ENCODE peak calls at places on chromosomes 2 and 18, in seven cellular contexts. D is breast epithelium; S is GM12864; J is activated CD8-positive, alpha-beta T cell treated with anti-CD3 and anti-CD28 coated beads for 36 hours; C is upper lobe of left lung; T is esophagus squamous epithelium; I is pancreas. M is an unnamed sample.

GRCh38 chr2:232512557-232512956 is 7.6 kb upstream of the PRSS56 start:
- DNase-seq in D (no peak), S (no peak), J (no peak), C (no peak), T (no peak), I (no peak), M (no peak)

GRCh38 chr18:37489998-37490397 is 75.6 kb downstream of the CELF4 start:
- DNase-seq in D (no peak), S (no peak), J (no peak), C (no peak), T (no peak), I (no peak), M (no peak)

GRCh38 chr2:110143982-110144381 is 28.4 kb upstream of the MALL start:
- DNase-seq in D (no peak), S (no peak), J (no peak), C (no peak), T (no peak), I (no peak), M (no peak)

GRCh38 chr2:29687121-29687520 is 234.3 kb downstream of the ALK start:
- DNase-seq in D (no peak), S (no peak), J (no peak), C (no peak), T (no peak), I (no peak), M (no peak)

GRCh38 chr2:180202591-180202990 is 195.5 kb upstream of the CWC22 start:
- DNase-seq in D (no peak), S (no peak), J (no peak), C (no peak), T (no peak), I (no peak), M (no peak)

GRCh38 chr18:73812423-73812822 is 335.2 kb downstream of the FBXO15 start:
- DNase-seq in D (no peak), S (no peak), J (no peak), C (no peak), T (no peak), I (no peak), M (no peak)

GRCh38 chr2:161165266-161165665 is 5.0 kb downstream of the TANK start:
- DNase-seq in D (no peak), S (no peak), J (no peak), C (no peak), T (no peak), I (no peak), M (no peak)

GRCh38 chr2:210626849-210627248 is 70.5 kb downstream of the CPS1 start:
- DNase-seq in D (no peak), S (no peak), J (no peak), C (no peak), T (no peak), I (no peak), M (no peak)

GRCh38 chr2:229752970-229753729 is 38.8 kb upstream of the DNER start:
- DNase-seq in D (no peak), S (no peak), J (no peak), C (no peak), T (no peak), I (no peak), M (no peak)

GRCh38 chr2:9709539-9710285 is 78.9 kb upstream of the YWHAQ start:
- DNase-seq in D (no peak), S (no peak), J (no peak), C (no peak), T (no peak), I (no peak), M (no peak)

GRCh38 chr18:39780774-39781173 is 2174.3 kb upstream of the PIK3C3 start:
- DNase-seq in D (no peak), S (no peak), J (no peak), C (no peak), T (no peak), I (no peak), M (no peak)

GRCh38 chr18:1050012-1050657 is 145.5 kb downstream of the ADCYAP1 start:
- DNase-seq in D (no peak), S (no peak), J (no peak), C (no peak), T (no peak), I (no peak), M (no peak)

GRCh38 chr2:196607073-196607472 is 32.4 kb upstream of the CCDC150 start:
- DNase-seq in D (no peak), S (no peak), J (no peak), C (no peak), T (no peak), I (no peak), M (no peak)

GRCh38 chr2:59926706-59927105 is 626.7 kb downstream of the BCL11A start:
- DNase-seq in D (no peak), S (no peak), J (no peak), C (peak), T (no peak), I (no peak), M (no peak)

GRCh38 chr18:22063672-22064071 is 105.7 kb upstream of the GATA6 start:
- DNase-seq in D (no peak), S (no peak), J (no peak), C (no peak), T (no peak), I (no peak), M (no peak)

GRCh38 chr2:222255090-222255489 is 43.7 kb downstream of the PAX3 start:
- DNase-seq in D (no peak), S (no peak), J (no peak), C (no peak), T (no peak), I (no peak), M (no peak)

GRCh38 chr2:197109326-197109725 is 182.8 kb upstream of the PGAP1 start:
- DNase-seq in D (no peak), S (no peak), J (no peak), C (no peak), T (no peak), I (no peak), M (no peak)

GRCh38 chr2:2848621-2849443 is 517.8 kb upstream of the MYT1L start:
- DNase-seq in D (no peak), S (no peak), J (no peak), C (no peak), T (no peak), I (peak), M (no peak)

GRCh38 chr2:230413465-230413864 is 2.5 kb upstream of the SP100 start:
- DNase-seq in D (no peak), S (no peak), J (no peak), C (no peak), T (no peak), I (no peak), M (no peak)

GRCh38 chr2:20654414-20654813 is 3.5 kb upstream of the HS1BP3 start:
- DNase-seq in D (no peak), S (no peak), J (no peak), C (no peak), T (no peak), I (no peak), M (no peak)

GRCh38 chr18:9466911-9467310 is 8.4 kb upstream of the RALBP1 start:
- DNase-seq in D (no peak), S (no peak), J (no peak), C (no peak), T (no peak), I (no peak), M (no peak)

GRCh38 chr2:209425082-209426071 is 1.5 kb downstream of the MAP2 start:
- DNase-seq in D (no peak), S (no peak), J (peak), C (no peak), T (no peak), I (peak), M (no peak)

GRCh38 chr2:239625913-239626734 is 225.3 kb upstream of the HDAC4 start:
- DNase-seq in D (no peak), S (no peak), J (no peak), C (peak), T (no peak), I (no peak), M (no peak)

GRCh38 chr18:22504665-22505064 is 87.0 kb upstream of the CTAGE1 start:
- DNase-seq in D (no peak), S (no peak), J (no peak), C (no peak), T (no peak), I (no peak), M (no peak)

GRCh38 chr2:150716186-150716585 is 228.7 kb upstream of the RND3 start:
- DNase-seq in D (no peak), S (no peak), J (no peak), C (no peak), T (no peak), I (no peak), M (no peak)

GRCh38 chr2:239312081-239312501 is 88.7 kb downstream of the HDAC4 start:
- DNase-seq in D (no peak), S (no peak), J (no peak), C (peak), T (no peak), I (peak), M (no peak)

GRCh38 chr2:160427629-160428424 is 65.8 kb downstream of the RBMS1 start:
- DNase-seq in D (no peak), S (no peak), J (peak), C (no peak), T (no peak), I (no peak), M (no peak)

GRCh38 chr2:16482485-16482884 is 183.1 kb downstream of the CYRIA start:
- DNase-seq in D (no peak), S (no peak), J (no peak), C (no peak), T (no peak), I (no peak), M (no peak)

GRCh38 chr2:118307864-118308263 is 219.6 kb downstream of the INSIG2 start:
- DNase-seq in D (no peak), S (no peak), J (no peak), C (no peak), T (no peak), I (no peak), M (no peak)

GRCh38 chr2:108833219-108833618 is 46.6 kb downstream of the CCDC138 start:
- DNase-seq in D (no peak), S (no peak), J (no peak), C (no peak), T (no peak), I (no peak), M (no peak)

GRCh38 chr2:128468186-128468585 is 149.5 kb upstream of the HS6ST1 start:
- DNase-seq in D (no peak), S (no peak), J (no peak), C (no peak), T (no peak), I (no peak), M (no peak)

GRCh38 chr2:232418056-232418455 is 11.4 kb downstream of the ALPG start:
- DNase-seq in D (peak), S (no peak), J (no peak), C (no peak), T (no peak), I (peak), M (no peak)

GRCh38 chr2:152525277-152525838 is 190.4 kb downstream of the FMNL2 start:
- DNase-seq in D (no peak), S (no peak), J (no peak), C (no peak), T (no peak), I (peak), M (no peak)

GRCh38 chr2:208135794-208136369 is 6.3 kb upstream of the CRYGC start:
- DNase-seq in D (no peak), S (no peak), J (no peak), C (no peak), T (no peak), I (no peak), M (no peak)

GRCh38 chr2:158735822-158736580 is 59.1 kb upstream of the DAPL1 start:
- DNase-seq in D (no peak), S (no peak), J (no peak), C (no peak), T (no peak), I (no peak), M (no peak)

GRCh38 chr2:204122425-204122824 is 185.9 kb downstream of the ICOS start:
- DNase-seq in D (no peak), S (no peak), J (no peak), C (peak), T (no peak), I (no peak), M (no peak)

GRCh38 chr2:168587302-168587701 is 131.2 kb downstream of the CERS6 start:
- DNase-seq in D (no peak), S (no peak), J (no peak), C (no peak), T (no peak), I (no peak), M (no peak)

GRCh38 chr2:170291474-170291873 is 113.5 kb downstream of the MYO3B start:
- DNase-seq in D (no peak), S (no peak), J (no peak), C (no peak), T (no peak), I (no peak), M (no peak)
- TF ChIP-seq CTCF in D (no peak), S (no peak), J (no peak), C (no peak), T (no peak), I (no peak), M (no peak)

GRCh38 chr2:170772295-170772694 is 2.1 kb downstream of the ERICH2 start:
- DNase-seq in D (no peak), S (no peak), J (no peak), C (no peak), T (no peak), I (no peak), M (no peak)

GRCh38 chr2:170770008-170770303 is 222 bp upstream of the ERICH2 start:
- DNase-seq in D (no peak), S (no peak), J (no peak), C (no peak), T (no peak), I (no peak), M (no peak)

GRCh38 chr2:170770304-170771048 is at the start of gene ERICH2:
- DNase-seq in D (peak), S (no peak), J (peak), C (peak), T (no peak), I (peak), M (peak)

GRCh38 chr2:170774074-170774473 is 3.9 kb downstream of the ERICH2 start:
- DNase-seq in D (no peak), S (no peak), J (no peak), C (no peak), T (no peak), I (no peak), M (no peak)

DNA sequence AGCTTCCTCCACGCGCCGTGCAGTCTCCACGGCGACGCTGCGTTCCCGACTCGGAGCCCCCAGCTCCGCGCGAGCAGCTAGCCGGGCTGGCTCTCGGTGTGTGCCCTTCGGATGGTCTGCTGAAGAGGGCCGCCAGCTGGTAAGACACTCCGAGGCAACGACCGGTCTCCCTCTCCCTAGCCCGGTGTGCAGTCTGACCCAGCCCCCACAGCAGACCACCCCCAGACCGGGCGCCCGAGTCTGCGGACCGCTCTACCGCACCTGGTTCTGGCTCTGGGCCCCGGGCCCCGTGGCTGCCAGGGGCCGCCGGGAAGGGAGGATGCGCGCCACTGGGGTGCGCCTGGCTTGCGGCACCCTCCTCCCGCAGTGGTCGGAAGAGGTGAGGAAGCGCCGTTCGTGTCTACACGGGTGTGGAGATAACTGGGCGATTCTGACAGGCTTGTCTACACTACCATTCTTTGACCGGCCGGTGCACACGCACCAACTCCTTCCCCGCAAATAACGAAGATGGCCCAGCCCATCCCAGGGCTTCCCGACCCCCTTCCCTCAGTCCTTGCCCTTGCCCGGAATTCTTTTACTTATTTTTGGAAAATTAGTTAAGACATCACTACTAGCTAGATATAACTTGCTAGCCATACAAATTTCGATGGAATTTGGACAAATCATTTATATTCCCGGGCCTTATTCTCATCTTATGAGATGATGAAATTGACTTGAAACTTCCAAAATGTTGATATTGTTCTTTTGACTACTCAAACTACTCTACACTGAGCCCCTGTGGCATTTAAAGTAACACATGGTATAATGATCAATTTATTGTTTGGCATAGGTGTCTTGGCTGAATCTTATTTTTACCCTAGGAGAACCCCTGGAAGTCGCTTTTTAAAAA is 1.1 kb downstream of the ERICH2 start:
- DNase-seq in D (no peak), S (no peak), J (peak), C (peak), T (no peak), I (no peak), M (no peak)
- TF ChIP-seq CTCF in D (no peak), S (no peak), J (no peak), C (no peak), T (no peak), I (no peak), M (no peak)

GRCh38 chr2:68589963-68590362 is 53.4 kb upstream of the PROKR1 start:
- DNase-seq in D (no peak), S (no peak), J (no peak), C (no peak), T (no peak), I (no peak), M (no peak)

GRCh38 chr2:68594041-68594440 is 49.3 kb upstream of the PROKR1 start:
- DNase-seq in D (no peak), S (no peak), J (no peak), C (no peak), T (no peak), I (no peak), M (no peak)

GRCh38 chr2:68590702-68591101 is 52.7 kb upstream of the PROKR1 start:
- DNase-seq in D (no peak), S (no peak), J (no peak), C (no peak), T (no peak), I (no peak), M (no peak)

GRCh38 chr2:68591225-68591624 is 52.2 kb upstream of the PROKR1 start:
- DNase-seq in D (no peak), S (no peak), J (no peak), C (no peak), T (no peak), I (no peak), M (no peak)

GRCh38 chr2:68594674-68595492 is 48.5 kb upstream of the PROKR1 start:
- DNase-seq in D (no peak), S (peak), J (peak), C (no peak), T (no peak), I (peak), M (peak)
- TF ChIP-seq CTCF in D (no peak), S (peak), J (peak), C (peak), T (peak), I (peak), M (peak)

DNA sequence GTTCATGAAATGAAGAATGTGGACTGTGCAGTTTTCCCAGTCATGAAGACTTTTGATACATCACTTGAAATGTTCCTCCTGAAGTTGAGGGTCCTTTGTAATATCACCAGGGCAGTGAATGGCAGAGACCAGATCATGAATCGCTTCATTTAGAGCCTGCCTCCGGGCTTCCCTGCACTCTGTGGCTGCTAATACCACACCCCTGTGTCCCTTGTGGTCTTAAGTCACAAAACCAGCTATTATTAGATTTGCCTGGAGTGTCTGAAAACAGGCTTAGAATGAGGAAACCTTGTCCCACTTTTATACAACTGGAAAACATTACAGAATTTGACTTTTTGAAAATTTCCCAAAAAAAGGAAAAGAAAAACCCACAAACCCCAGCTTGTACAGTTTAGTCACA is 147.9 kb downstream of the MGAT5 start:
- DNase-seq in D (no peak), S (no peak), J (no peak), C (no peak), T (no peak), I (no peak), M (no peak)
- TF ChIP-seq CTCF in D (no peak), S (no peak), J (no peak), C (no peak), T (no peak), I (no peak), M (no peak)

GRCh38 chr2:85242321-85242720 is 85.5 kb downstream of the TGOLN2 start:
- DNase-seq in D (no peak), S (no peak), J (no peak), C (no peak), T (no peak), I (no peak), M (no peak)

GRCh38 chr2:85245891-85246290 is 81.9 kb downstream of the TGOLN2 start:
- DNase-seq in D (peak), S (no peak), J (no peak), C (no peak), T (no peak), I (no peak), M (no peak)

GRCh38 chr2:85244798-85245197 is 83.0 kb downstream of the TGOLN2 start:
- DNase-seq in D (peak), S (no peak), J (no peak), C (no peak), T (no peak), I (no peak), M (no peak)

GRCh38 chr2:85246348-85246747 is 81.4 kb downstream of the TGOLN2 start:
- DNase-seq in D (no peak), S (no peak), J (peak), C (no peak), T (no peak), I (no peak), M (no peak)

GRCh38 chr2:85243101-85244072 is 84.4 kb downstream of the TGOLN2 start:
- DNase-seq in D (peak), S (no peak), J (peak), C (no peak), T (no peak), I (peak), M (no peak)
- TF ChIP-seq CTCF in D (no peak), S (peak), J (no peak), C (peak), T (no peak), I (peak), M (no peak)